ENCODE peak calls at places on chromosomes 2 and 18, in seven cellular contexts. O, T, Z, A, E, U and P are unnamed samples.

GRCh38 chr2:187302619-187303018 is 145.4 kb downstream of the CALCRL start:
- DNase-seq in O (no peak), T (no peak), Z (peak; percentile 69), A (no peak), E (no peak), U (peak; percentile 64), P (no peak)

GRCh38 chr2:8628870-8629209 is 53.0 kb upstream of the ID2 start:
- DNase-seq in O (no peak), T (no peak), Z (no peak), A (no peak), E (no peak), U (no peak), P (no peak)

GRCh38 chr2:119879502-119879901 is 119.8 kb downstream of the PTPN4 start:
- DNase-seq in O (no peak), T (no peak), Z (no peak), A (no peak), E (no peak), U (no peak), P (no peak)

GRCh38 chr2:88852753-88853402 is 161.4 kb downstream of the RPIA start:
- DNase-seq in O (no peak), T (no peak), Z (no peak), A (no peak), E (no peak), U (peak; percentile 10), P (no peak)

GRCh38 chr2:101388232-101388631 is 929 bp upstream of the CREG2 start:
- DNase-seq in O (no peak), T (no peak), Z (peak; percentile 31), A (no peak), E (no peak), U (peak; percentile 84), P (peak; percentile 42)

GRCh38 chr2:203688798-203689197 is 17.6 kb upstream of the CD28 start:
- DNase-seq in O (no peak), T (no peak), Z (peak; percentile 94), A (no peak), E (no peak), U (no peak), P (no peak)

GRCh38 chr2:69685321-69686048 is 41.9 kb upstream of the AAK1 start:
- DNase-seq in O (no peak), T (no peak), Z (no peak), A (no peak), E (no peak), U (no peak), P (no peak)

GRCh38 chr18:69897397-69898108 is 50.1 kb downstream of the CD226 start:
- DNase-seq in O (no peak), T (no peak), Z (no peak), A (no peak), E (no peak), U (no peak), P (no peak)

GRCh38 chr2:26429779-26430654 is 28.3 kb downstream of the DRC1 start:
- DNase-seq in O (peak; percentile 11), T (no peak), Z (peak; percentile 4), A (no peak), E (no peak), U (no peak), P (no peak)

GRCh38 chr2:226775032-226775509 is 24.5 kb downstream of the IRS1 start:
- DNase-seq in O (no peak), T (no peak), Z (no peak), A (no peak), E (no peak), U (no peak), P (no peak)

GRCh38 chr2:157948856-157949255 is 72.7 kb upstream of the ACVR1 start:
- DNase-seq in O (no peak), T (no peak), Z (no peak), A (no peak), E (no peak), U (no peak), P (no peak)